ENCODE peak calls at places on chromosomes 6 and 20, in four cellular contexts. L, G, D and T are unnamed samples.

GRCh38 chr20:44734938-44735337 is 10.7 kb upstream of the KCNK15 start:
- DNase-seq in L (peak; percentile 46), G (peak; percentile 90), D (peak; percentile 47), T (peak; percentile 96)

GRCh38 chr6:43993881-43994523 is 133.2 kb downstream of the MRPL14 start:
- DNase-seq in L (no peak), G (no peak), D (no peak), T (no peak)

GRCh38 chr20:56004611-56005388 is 519 bp downstream of the CBLN4 start:
- DNase-seq in G (no peak), L (no peak), D (peak; percentile 36), T (no peak)

GRCh38 chr6:103819509-103819908 is 1040.2 kb downstream of the HACE1 start:
- DNase-seq in G (no peak), D (no peak), L (no peak), T (no peak)

GRCh38 chr6:109008951-109009760 is 85.5 kb downstream of the SESN1 start:
- DNase-seq in G (peak; percentile 98), D (peak; percentile 98), L (peak; percentile 79), T (peak; percentile 97)

GRCh38 chr20:58693226-58694006 is 816 bp downstream of the NPEPL1 start:
- DNase-seq in D (peak; percentile 66), G (peak; percentile 43), L (no peak), T (no peak)

GRCh38 chr6:6790891-6791290 is 202.4 kb downstream of the LY86 start:
- DNase-seq in D (no peak), L (no peak), G (peak; percentile 29), T (no peak)

GRCh38 chr6:33236852-33237251 is 28.6 kb downstream of the RING1 start:
- DNase-seq in D (no peak), L (no peak), G (no peak), T (no peak)

GRCh38 chr20:58084966-58085365 is 143.5 kb downstream of the ANKRD60 start:
- DNase-seq in G (peak; percentile 46), L (no peak), D (no peak), T (no peak)

GRCh38 chr6:92122746-92123145 is 1296.6 kb downstream of the EPHA7 start:
- DNase-seq in D (peak; percentile 25), L (peak; percentile 29), G (no peak), T (no peak)

GRCh38 chr6:2020909-2021308 is 224.5 kb downstream of the GMDS start:
- DNase-seq in G (peak; percentile 54), L (peak; percentile 8), D (no peak), T (no peak)

GRCh38 chr6:5366941-5367340 is 105.6 kb downstream of the FARS2 start:
- DNase-seq in L (no peak), G (no peak), D (no peak), T (no peak)

GRCh38 chr6:118372413-118372812 is 175.7 kb upstream of the PLN start:
- DNase-seq in D (no peak), L (peak; percentile 67), G (peak; percentile 40), T (peak; percentile 12)

GRCh38 chr6:5787054-5787720 is 219.5 kb downstream of the NRN1 start:
- DNase-seq in D (no peak), L (no peak), G (no peak), T (no peak)

GRCh38 chr6:32551410-32551809 is 21.3 kb upstream of the HLA-DRB5 start:
- DNase-seq in D (no peak), G (no peak), L (no peak), T (no peak)

GRCh38 chr6:12280458-12280857 is 9.7 kb upstream of the EDN1 start:
- DNase-seq in L (no peak), G (peak; percentile 84), D (no peak), T (peak; percentile 75)

GRCh38 chr6:113651120-113651519 is 206.0 kb upstream of the MARCKS start:
- DNase-seq in G (no peak), D (no peak), L (peak; percentile 18), T (no peak)

GRCh38 chr6:10555625-10556309 is 34.6 kb downstream of the GCNT2 start:
- DNase-seq in D (peak; percentile 84), L (peak; percentile 46), G (peak; percentile 44), T (peak; percentile 64)

GRCh38 chr6:166955121-166955864 is 1.1 kb downstream of the RNASET2 start:
- DNase-seq in D (peak; percentile 36), G (no peak), L (no peak), T (no peak)

GRCh38 chr6:20746805-20747204 is 212.5 kb downstream of the CDKAL1 start:
- DNase-seq in L (no peak), G (no peak), D (no peak), T (no peak)

GRCh38 chr6:40343887-40344565 is 243.1 kb downstream of the LRFN2 start:
- DNase-seq in D (peak; percentile 82), G (no peak), L (no peak), T (no peak)

GRCh38 chr6:162468326-162468725 is 259.2 kb downstream of the PRKN start:
- DNase-seq in G (peak; percentile 42), L (peak; percentile 46), D (no peak), T (no peak)

GRCh38 chr6:10307028-10307427 is 107.8 kb downstream of the TFAP2A start:
- DNase-seq in L (no peak), D (no peak), G (no peak), T (no peak)

GRCh38 chr6:75602897-75603395 is 1.3 kb downstream of the SENP6 start:
- DNase-seq in G (peak; percentile 25), L (peak; percentile 25), D (no peak), T (peak; percentile 40)

GRCh38 chr6:35359744-35360348 is 17.5 kb downstream of the PPARD start:
- DNase-seq in D (peak; percentile 20), L (peak; percentile 72), G (peak; percentile 87), T (peak; percentile 73)

GRCh38 chr6:137171824-137172733 is 1.4 kb downstream of the IL22RA2 start:
- DNase-seq in G (no peak), D (no peak), L (no peak), T (no peak)

GRCh38 chr6:137167702-137168377 is 5.6 kb downstream of the IL22RA2 start:
- DNase-seq in G (no peak), D (no peak), L (no peak), T (no peak)

GRCh38 chr6:137172734-137173431 is 561 bp downstream of the IL22RA2 start:
- DNase-seq in G (no peak), D (no peak), L (no peak), T (no peak)

GRCh38 chr6:137171053-137171374 is 2.4 kb downstream of the IL22RA2 start:
- DNase-seq in G (no peak), D (no peak), L (no peak), T (no peak)

DNA sequence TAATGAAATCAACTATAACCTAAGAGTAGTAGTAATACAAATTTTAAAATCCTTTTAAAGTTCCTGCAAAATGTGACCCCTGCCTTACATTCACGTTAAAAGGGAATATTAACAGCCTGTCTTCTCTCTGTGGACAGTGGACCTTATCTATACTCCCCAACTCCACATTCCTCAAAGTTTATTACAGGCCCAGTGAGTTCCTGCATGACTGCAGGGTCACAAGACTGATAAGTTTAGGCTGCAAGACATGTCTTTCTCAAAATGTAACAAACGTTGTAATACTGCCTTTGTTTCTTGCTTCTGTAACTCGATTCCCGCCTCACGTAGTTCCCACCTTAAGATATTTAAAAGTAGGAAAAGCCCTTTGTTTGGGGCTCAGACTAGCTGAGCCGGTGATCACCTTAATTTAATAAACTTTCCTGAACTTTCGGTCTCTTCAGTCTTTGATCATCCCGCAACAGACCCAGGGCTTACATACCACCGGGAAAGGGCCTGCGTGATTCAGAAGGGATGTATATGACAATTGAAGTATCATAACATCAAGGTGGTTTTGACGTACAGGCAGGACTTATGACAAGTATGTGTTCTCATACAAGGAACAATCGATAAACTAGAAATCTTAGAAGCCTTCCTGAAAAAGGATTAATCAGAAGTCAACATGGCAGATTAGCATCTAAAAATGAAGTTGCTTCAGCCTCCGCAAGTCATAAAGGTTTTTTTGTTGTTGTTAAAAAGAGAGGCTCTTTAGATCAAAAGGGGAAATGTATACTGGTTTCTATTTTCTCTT is 3.0 kb downstream of the IL22RA2 start:
- DNase-seq in G (no peak), L (no peak), D (no peak), T (no peak)
- H3K9ac ChIP-seq in G (no peak overlapping the region), L (no peak overlapping the region), D (no peak overlapping the region), T (no peak overlapping the region)

GRCh38 chr6:151143337-151143736 is 96.4 kb upstream of the AKAP12 start:
- DNase-seq in L (no peak), D (no peak), G (no peak), T (no peak)

GRCh38 chr6:151143806-151144205 is 96.0 kb upstream of the AKAP12 start:
- DNase-seq in D (no peak), L (no peak), G (no peak), T (no peak)

GRCh38 chr6:151149788-151150187 is 90.0 kb upstream of the AKAP12 start:
- DNase-seq in D (no peak), L (no peak), G (no peak), T (no peak)

GRCh38 chr6:151147118-151147832 is 92.5 kb upstream of the AKAP12 start:
- DNase-seq in D (no peak), L (no peak), G (no peak), T (no peak)

GRCh38 chr6:151148111-151148510 is 91.7 kb upstream of the AKAP12 start:
- DNase-seq in D (no peak), L (no peak), G (no peak), T (no peak)
- H3K27me3 ChIP-seq in D (no peaks in the 10 kb centered on the region), L (no peaks in the 10 kb centered on the region), G (no peaks in the 10 kb centered on the region), T (no peaks in the 10 kb centered on the region)

GRCh38 chr6:144493035-144493910 is 208.1 kb downstream of the UTRN start:
- DNase-seq in D (no peak), G (peak; percentile 80), L (peak; percentile 64), T (no peak)

GRCh38 chr6:144485531-144485930 is 200.4 kb downstream of the UTRN start:
- DNase-seq in L (peak; percentile 34), G (no peak), D (no peak), T (no peak)

GRCh38 chr6:144488590-144488989 is 203.5 kb downstream of the UTRN start:
- DNase-seq in L (no peak), G (no peak), D (no peak), T (no peak)
- H3K36me3 ChIP-seq in L (peaks cover 3% of the 10 kb centered on the region), G (peaks cover 57% of the 10 kb centered on the region), D (peaks cover 8% of the 10 kb centered on the region), T (peaks cover 66% of the 10 kb centered on the region)

DNA sequence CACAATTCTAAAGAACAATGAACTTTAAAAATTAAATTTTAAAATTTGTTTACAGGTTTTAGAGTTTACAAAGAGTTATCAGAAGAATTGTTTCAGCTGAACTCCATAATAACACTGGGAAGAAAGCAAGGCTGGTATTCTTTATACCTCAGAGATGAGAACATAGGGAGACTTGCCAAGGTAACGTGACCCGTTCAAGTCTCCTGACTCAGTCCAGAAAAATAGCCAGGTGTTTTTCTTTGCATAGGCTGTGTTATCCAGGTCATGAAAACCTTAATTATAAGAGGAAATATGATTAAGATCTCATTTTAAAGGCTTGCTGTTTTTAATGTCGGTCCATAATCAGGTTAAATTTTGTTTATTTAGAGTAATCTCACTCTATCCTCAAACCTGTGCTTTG is 8.5 kb upstream of the C6orf141 start:
- DNase-seq in D (no peak), G (no peak), L (no peak), T (no peak)
- H3K9ac ChIP-seq in D (no peak overlapping the region), G (no peak overlapping the region), L (no peak overlapping the region), T (peak overlapping the region; percentile 50)